ENCODE peak calls at places on chromosomes 2 and 18, in five cellular contexts. J is fibroblast of lung, T is epithelial cell of esophagus, U is endothelial cell, O is GM12878. I is an unnamed sample.
A peak's percentile ranks its signal among the peaks of the same experiment; 100 is the strongest.

GRCh38 chr2:163481515-163481914 is 254.3 kb downstream of the FIGN start:
- DNase-seq in J (no peak), T (no peak), U (no peak), O (no peak), I (no peak)

GRCh38 chr2:181457741-181458425 is 697 bp downstream of the ITGA4 start:
- DNase-seq in J (peak; percentile 53), T (peak; percentile 17), U (peak; percentile 29), O (no peak), I (no peak)

GRCh38 chr18:51603551-51603950 is 406.1 kb upstream of the MEX3C start:
- DNase-seq in J (no peak), T (no peak), U (no peak), O (no peak), I (no peak)

GRCh38 chr18:69898241-69898861 is 49.3 kb downstream of the CD226 start:
- DNase-seq in J (peak; percentile 62), T (no peak), U (no peak), O (no peak), I (no peak)

GRCh38 chr2:144323946-144324345 is 196.0 kb downstream of the ZEB2 start:
- DNase-seq in J (no peak), T (peak; percentile 47), U (no peak), O (no peak), I (no peak)

GRCh38 chr2:173218331-173219056 is 136.2 kb upstream of the CDCA7 start:
- DNase-seq in J (no peak), T (no peak), U (peak; percentile 19), O (no peak), I (no peak)

GRCh38 chr18:56770873-56771272 is 119.7 kb downstream of the WDR7 start:
- DNase-seq in J (no peak), T (no peak), U (no peak), O (no peak), I (peak; percentile 30)

GRCh38 chr2:207920721-207921120 is 104.6 kb downstream of the PLEKHM3 start:
- DNase-seq in J (no peak), T (no peak), U (no peak), O (no peak), I (no peak)

GRCh38 chr2:7736646-7737305 is 819.6 kb downstream of the RNF144A start:
- DNase-seq in J (peak; percentile 39), T (peak; percentile 54), U (no peak), O (no peak), I (peak; percentile 7)

GRCh38 chr2:234795272-234795920 is 156.4 kb upstream of the SH3BP4 start:
- DNase-seq in J (peak; percentile 69), T (no peak), U (no peak), O (no peak), I (no peak)

GRCh38 chr18:8364385-8364784 is 244.9 kb upstream of the RAB12 start:
- DNase-seq in J (no peak), T (no peak), U (no peak), O (no peak), I (no peak)

GRCh38 chr2:76953733-76954347 is 568.3 kb downstream of the LRRTM4 start:
- DNase-seq in J (peak; percentile 12), T (peak; percentile 48), U (peak; percentile 72), O (peak; percentile 17), I (no peak)

GRCh38 chr2:232310189-232310588 is 68.4 kb upstream of the ALPP start:
- DNase-seq in J (no peak), T (no peak), U (no peak), O (no peak), I (no peak)

GRCh38 chr2:223042704-223043118 is 9.3 kb upstream of the KCNE4 start:
- DNase-seq in J (peak; percentile 55), T (peak; percentile 85), U (no peak), O (no peak), I (no peak)

GRCh38 chr2:100813527-100813926 is 6.4 kb upstream of the NPAS2 start:
- DNase-seq in J (peak; percentile 60), T (no peak), U (no peak), O (no peak), I (no peak)

GRCh38 chr2:198441876-198442275 is 637.5 kb downstream of the PLCL1 start:
- DNase-seq in J (peak; percentile 64), T (peak; percentile 41), U (no peak), O (no peak), I (no peak)

GRCh38 chr2:63189026-63189425 is 138.4 kb downstream of the OTX1 start:
- DNase-seq in J (peak; percentile 35), T (peak; percentile 70), U (peak; percentile 44), O (peak; percentile 12), I (no peak)

GRCh38 chr2:225170162-225170561 is 127.9 kb upstream of the DOCK10 start:
- DNase-seq in J (no peak), T (no peak), U (no peak), O (no peak), I (no peak)

GRCh38 chr2:231679131-231679530 is 29.2 kb upstream of the PTMA start:
- DNase-seq in J (no peak), T (no peak), U (no peak), O (no peak), I (no peak)

GRCh38 chr2:195677884-195678283 is 20.9 kb downstream of the SLC39A10 start:
- DNase-seq in J (no peak), T (peak; percentile 42), U (no peak), O (no peak), I (no peak)

GRCh38 chr2:140604788-140605187 is 1526.0 kb downstream of the LRP1B start:
- DNase-seq in J (no peak), T (no peak), U (no peak), O (no peak), I (no peak)

GRCh38 chr2:190722061-190722759 is 73.3 kb downstream of the NAB1 start:
- DNase-seq in J (peak; percentile 8), T (peak; percentile 53), U (no peak), O (peak; percentile 79), I (no peak)
- TF ChIP-seq CTCF in J (no peak), T (no peak), U (no peak), O (no peak), I (no peak)

DNA sequence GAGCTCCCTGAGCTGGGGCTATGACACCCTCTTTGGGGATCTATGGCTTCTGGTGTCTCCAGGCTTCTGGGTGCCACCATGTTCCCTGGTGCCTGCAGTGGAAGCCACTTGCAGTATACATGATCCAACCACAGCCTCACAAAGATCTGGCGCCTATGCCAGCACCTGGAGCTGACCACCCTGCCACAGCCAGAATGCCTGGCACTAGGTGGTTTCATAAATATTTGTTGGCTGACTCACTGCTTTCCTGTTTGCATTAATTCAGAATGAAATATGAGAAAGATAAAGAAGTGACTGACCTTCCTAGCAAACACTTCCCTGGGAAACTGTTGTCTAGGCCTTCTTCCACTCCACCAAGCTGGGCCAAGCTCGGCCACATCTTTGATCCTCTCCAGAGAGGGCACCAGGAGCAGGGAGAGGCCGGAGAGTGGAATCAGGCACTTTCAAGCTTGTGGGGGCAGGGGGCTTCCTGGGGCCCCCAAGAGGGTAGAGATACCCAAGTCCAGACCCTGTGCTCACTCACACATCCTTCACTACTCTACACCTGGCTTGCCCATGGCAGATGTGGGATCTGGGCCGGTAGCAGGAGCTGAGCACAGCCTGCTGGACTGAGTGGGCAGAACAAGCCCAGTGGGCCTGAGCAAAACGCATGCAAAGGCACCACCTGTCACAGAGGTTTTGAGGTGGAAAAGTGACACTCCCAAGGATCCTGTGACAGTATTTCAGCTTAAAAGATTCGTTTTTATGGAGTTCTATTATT is 565.7 kb downstream of the SLC4A3 start:
- DNase-seq in J (peak; percentile 56), T (peak; percentile 57), U (no peak), O (no peak), I (no peak)
- TF ChIP-seq CTCF in J (no peak), T (no peak), U (no peak), O (no peak), I (no peak)

GRCh38 chr2:11862049-11862448 is 115.6 kb downstream of the LPIN1 start:
- DNase-seq in J (no peak), T (peak; percentile 55), U (no peak), O (peak; percentile 68), I (no peak)

GRCh38 chr2:11864724-11865123 is 118.3 kb downstream of the LPIN1 start:
- DNase-seq in J (no peak), T (no peak), U (no peak), O (no peak), I (no peak)

GRCh38 chr2:11863103-11863502 is 116.7 kb downstream of the LPIN1 start:
- DNase-seq in J (no peak), T (no peak), U (no peak), O (no peak), I (no peak)

GRCh38 chr2:11865378-11865777 is 118.9 kb downstream of the LPIN1 start:
- DNase-seq in J (no peak), T (no peak), U (no peak), O (no peak), I (no peak)

GRCh38 chr2:11863513-11864328 is 117.3 kb downstream of the LPIN1 start:
- DNase-seq in J (peak; percentile 94), T (peak; percentile 87), U (peak; percentile 86), O (no peak), I (peak; percentile 91)
- TF ChIP-seq CTCF in J (peak; percentile 98), T (peak; percentile 98), U (peak; percentile 95), O (peak; percentile 93), I (peak; percentile 98)

GRCh38 chr2:168375195-168375798 is 80.8 kb upstream of the CERS6 start:
- DNase-seq in J (no peak), T (no peak), U (no peak), O (no peak), I (no peak)
- TF ChIP-seq CTCF in J (peak; percentile 40), T (peak; percentile 43), U (peak; percentile 25), O (peak; percentile 16), I (peak; percentile 52)

GRCh38 chr2:138155304-138155703 is 191.0 kb downstream of the HNMT start:
- DNase-seq in J (no peak), T (no peak), U (no peak), O (no peak), I (no peak)
- TF ChIP-seq CTCF in J (no peak), T (no peak), U (no peak), O (no peak), I (no peak)

GRCh38 chr18:2529154-2529553 is 42.2 kb downstream of the METTL4 start:
- DNase-seq in J (peak; percentile 91), T (no peak), U (no peak), O (no peak), I (no peak)
- TF ChIP-seq CTCF in J (no peak), T (no peak), U (no peak), O (no peak), I (no peak)